ENCODE peak calls at places on chromosomes 1 and 21, in eight cellular contexts. U is IMR-90; Y is CD8-positive, alpha-beta T cell; M is GM23248; A is small intestine; O is sigmoid colon; R is right cardiac atrium; L is CD4-positive, CD25-positive, alpha-beta regulatory T cell. Z is an unnamed sample. For H3K9me3, the result is how much of the 10 kb centered on the place peaks cover.

GRCh38 chr1:111553199-111553598 is 49.8 kb upstream of the ADORA3 start:
- DNase-seq in U (peak), M (peak), A (no peak), O (no peak), L (no peak), Y (no peak), R (no peak), Z (no peak)

GRCh38 chr1:109040627-109041613 is 982 bp downstream of the WDR47 start:
- DNase-seq in U (no peak), A (peak), O (no peak), L (peak), R (peak), Y (peak), M (peak), Z (no peak)

GRCh38 chr1:50271968-50272578 is 151.2 kb downstream of the DMRTA2 start:
- DNase-seq in R (peak), U (no peak), Y (no peak), O (no peak), A (peak), M (peak), L (peak), Z (no peak)

GRCh38 chr1:75632350-75632949 is 21.5 kb upstream of the SLC44A5 start:
- DNase-seq in U (peak), R (no peak), Y (no peak), O (no peak), M (peak), L (peak), A (peak), Z (no peak)

GRCh38 chr1:6348511-6349191 is 44.9 kb downstream of the ACOT7 start:
- DNase-seq in L (peak), O (no peak), U (peak), A (peak), M (no peak), R (no peak), Y (peak), Z (peak)

GRCh38 chr1:205481629-205482071 is 22.8 kb upstream of the CDK18 start:
- DNase-seq in Y (peak), L (no peak), U (no peak), A (no peak), M (peak), O (no peak), R (no peak), Z (no peak)

GRCh38 chr21:28333455-28334108 is 659.1 kb downstream of the LTN1 start:
- DNase-seq in O (no peak), U (peak), R (no peak), M (peak), A (no peak), Y (no peak), L (no peak), Z (no peak)

GRCh38 chr1:172390620-172391491 is 29.6 kb upstream of the C1orf105 start:
- DNase-seq in Y (no peak), M (peak), R (no peak), L (no peak), A (no peak), U (no peak), O (peak), Z (no peak)

GRCh38 chr1:156870734-156871133 is 10.1 kb downstream of the NTRK1 start:
- DNase-seq in M (peak), Y (no peak), O (no peak), U (peak), L (no peak), R (no peak), A (no peak), Z (no peak)

GRCh38 chr1:29447368-29447767 is 211.0 kb downstream of the PTPRU start:
- DNase-seq in O (no peak), M (no peak), A (no peak), U (no peak), Y (no peak), L (no peak), R (no peak), Z (no peak)

GRCh38 chr1:91091812-91092211 is 70.0 kb upstream of the ZNF644 start:
- DNase-seq in A (no peak), L (no peak), R (no peak), M (no peak), Y (no peak), O (no peak), U (no peak), Z (no peak)

GRCh38 chr21:45471229-45472052 is 66.5 kb downstream of the COL18A1 start:
- DNase-seq in O (peak), A (peak), U (peak), R (peak), M (peak), Y (no peak), L (no peak), Z (no peak)

GRCh38 chr1:33237579-33237978 is 18.7 kb upstream of the ZNF362 start:
- DNase-seq in Y (no peak), M (no peak), O (no peak), A (no peak), R (no peak), L (peak), U (no peak), Z (no peak)

GRCh38 chr1:117826551-117827078 is 102.8 kb downstream of the GDAP2 start:
- DNase-seq in R (peak), O (peak), M (peak), U (peak), A (no peak), L (peak), Y (no peak), Z (no peak)

GRCh38 chr1:181660621-181661020 is 177.3 kb downstream of the CACNA1E start:
- DNase-seq in R (no peak), O (no peak), Y (no peak), A (no peak), U (no peak), M (peak), L (no peak), Z (no peak)

GRCh38 chr1:14265515-14265914 is 333.0 kb upstream of the KAZN start:
- DNase-seq in A (no peak), U (no peak), Y (no peak), R (no peak), M (no peak), L (no peak), O (no peak), Z (no peak)

GRCh38 chr1:209168204-209168603 is 415.3 kb upstream of the CAMK1G start:
- DNase-seq in U (no peak), O (no peak), Y (no peak), A (peak), M (peak), R (no peak), L (no peak), Z (no peak)

GRCh38 chr1:117652421-117652820 is 46.6 kb downstream of the TENT5C start:
- DNase-seq in M (no peak), Y (no peak), A (no peak), U (peak), O (no peak), R (no peak), L (no peak), Z (no peak)

GRCh38 chr1:147080013-147080661 is 92.1 kb downstream of the PRKAB2 start:
- DNase-seq in L (no peak), Y (no peak), A (no peak), M (peak), R (no peak), O (no peak), U (no peak), Z (no peak)

GRCh38 chr1:172815740-172816139 is 156.8 kb downstream of the FASLG start:
- DNase-seq in A (no peak), O (no peak), L (no peak), U (peak), M (peak), R (no peak), Y (no peak), Z (no peak)

GRCh38 chr1:191240925-191241324 is 763.3 kb upstream of the BRINP3 start:
- DNase-seq in Y (no peak), M (no peak), O (no peak), A (no peak), L (no peak), R (no peak), U (peak), Z (no peak)

GRCh38 chr1:119323216-119323982 is 45.2 kb upstream of the HAO2 start:
- DNase-seq in R (no peak), A (no peak), Y (no peak), O (no peak), M (no peak), L (peak), U (no peak), Z (no peak)

GRCh38 chr1:4756184-4756504 is 101.7 kb downstream of the AJAP1 start:
- DNase-seq in U (no peak), M (no peak), L (no peak), R (no peak), Y (no peak), A (no peak), O (no peak), Z (no peak)

GRCh38 chr1:4752059-4752458 is 97.7 kb downstream of the AJAP1 start:
- DNase-seq in U (no peak), M (no peak), Y (no peak), A (no peak), R (no peak), L (no peak), O (no peak), Z (no peak)

GRCh38 chr1:4756851-4757580 is 102.6 kb downstream of the AJAP1 start:
- DNase-seq in O (no peak), R (no peak), L (no peak), Y (no peak), U (no peak), A (no peak), M (no peak), Z (no peak)

GRCh38 chr1:4755301-4756183 is 101.1 kb downstream of the AJAP1 start:
- DNase-seq in R (no peak), Y (no peak), A (no peak), M (peak), O (no peak), U (no peak), L (no peak), Z (no peak)

GRCh38 chr1:4754816-4755215 is 100.4 kb downstream of the AJAP1 start:
- DNase-seq in A (no peak), R (no peak), O (no peak), U (no peak), M (no peak), Y (no peak), L (no peak), Z (no peak)
- H3K9me3 ChIP-seq in A (under half), R (under half), O (under half), U (half or more), M (under half), Y (under half), L (under half), Z (under half)

DNA sequence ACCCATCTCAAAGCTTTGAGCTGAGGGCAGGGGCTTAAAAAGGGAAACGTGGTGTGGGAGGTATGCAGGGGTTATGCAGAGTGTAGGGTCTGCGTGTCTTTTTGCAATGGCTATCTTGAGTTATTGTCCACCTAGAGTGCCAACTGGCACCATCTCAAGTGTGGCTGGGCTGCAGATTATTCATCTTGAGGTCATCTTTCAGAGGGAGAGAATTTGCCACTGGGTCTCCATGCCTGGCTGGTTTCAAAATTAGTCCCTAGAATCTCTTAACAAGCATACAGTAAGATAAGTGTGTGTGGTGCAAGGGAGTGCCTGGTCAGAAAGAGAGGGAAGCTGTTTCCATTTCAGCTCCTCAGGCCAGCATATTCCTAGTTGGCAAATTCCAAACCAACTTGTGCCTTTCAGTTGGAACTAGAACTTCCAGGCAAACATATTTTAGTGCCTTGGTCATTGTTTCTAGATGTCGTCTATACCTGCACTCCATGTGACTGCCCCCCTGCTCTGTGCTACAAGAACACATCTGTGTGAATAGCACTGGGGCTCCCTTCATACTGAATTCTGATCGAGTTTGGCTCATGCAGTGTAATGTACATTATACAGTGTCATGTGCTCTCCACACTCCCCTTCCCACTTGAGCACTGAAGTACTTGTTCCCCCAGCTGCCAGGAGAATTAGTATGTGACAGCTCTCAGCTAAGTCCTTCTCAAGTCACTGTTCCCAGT is 5.0 kb upstream of the OR2T8 start:
- DNase-seq in Y (no peak), L (no peak), O (no peak), M (no peak), A (no peak), U (no peak), R (no peak), Z (no peak)
- H3K9me3 ChIP-seq in Y (under half), L (under half), O (under half), M (under half), A (under half), U (under half), R (under half), Z (under half)

GRCh38 chr21:25493722-25494121 is 113.6 kb downstream of the MRPL39 start:
- DNase-seq in O (no peak), M (no peak), A (no peak), U (no peak), L (no peak), Y (no peak), R (no peak), Z (no peak)

GRCh38 chr21:25501448-25501847 is 105.8 kb downstream of the MRPL39 start:
- DNase-seq in U (no peak), R (no peak), L (no peak), Y (no peak), O (no peak), A (no peak), M (no peak), Z (no peak)

GRCh38 chr21:25500598-25500997 is 106.7 kb downstream of the MRPL39 start:
- DNase-seq in Y (no peak), O (no peak), A (no peak), L (no peak), M (no peak), R (no peak), U (no peak), Z (no peak)

GRCh38 chr21:25494804-25495203 is 112.5 kb downstream of the MRPL39 start:
- DNase-seq in O (no peak), R (no peak), L (no peak), U (no peak), Y (no peak), M (no peak), A (no peak), Z (no peak)

DNA sequence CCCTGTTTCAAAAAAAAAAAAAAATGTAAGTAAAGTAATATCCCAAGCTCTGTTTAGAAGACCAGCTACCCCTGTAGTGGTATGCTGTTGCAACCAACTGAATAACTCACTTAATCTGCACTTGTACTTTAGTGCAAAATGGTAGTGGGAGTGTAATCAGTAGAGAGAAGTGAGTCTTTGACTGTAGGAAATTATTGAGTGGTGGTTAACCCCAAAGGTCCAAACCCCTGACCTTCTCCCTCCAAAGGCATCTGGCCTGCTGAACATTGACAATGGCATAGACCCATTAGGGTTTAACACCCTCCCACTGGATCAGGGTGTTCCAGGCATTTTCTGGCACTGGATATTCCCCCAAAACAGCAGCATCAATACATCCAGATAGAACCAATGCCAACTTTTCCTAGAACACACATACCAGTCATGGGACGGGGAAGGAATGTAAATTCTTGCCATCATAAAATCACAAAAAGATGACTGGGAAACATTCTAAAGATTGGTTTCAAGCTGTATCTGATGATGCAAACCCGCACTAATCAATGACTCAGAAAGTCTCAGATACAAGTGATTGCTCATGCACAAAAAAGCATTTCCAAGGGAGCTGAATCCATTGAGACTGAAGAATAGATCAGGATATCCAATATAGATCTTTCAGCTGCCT is 110.3 kb downstream of the MRPL39 start:
- DNase-seq in A (no peak), L (no peak), U (peak), O (no peak), M (peak), Y (no peak), R (no peak), Z (no peak)
- H3K9me3 ChIP-seq in A (under half), L (under half), U (under half), O (under half), M (under half), Y (under half), R (under half), Z (under half)

DNA sequence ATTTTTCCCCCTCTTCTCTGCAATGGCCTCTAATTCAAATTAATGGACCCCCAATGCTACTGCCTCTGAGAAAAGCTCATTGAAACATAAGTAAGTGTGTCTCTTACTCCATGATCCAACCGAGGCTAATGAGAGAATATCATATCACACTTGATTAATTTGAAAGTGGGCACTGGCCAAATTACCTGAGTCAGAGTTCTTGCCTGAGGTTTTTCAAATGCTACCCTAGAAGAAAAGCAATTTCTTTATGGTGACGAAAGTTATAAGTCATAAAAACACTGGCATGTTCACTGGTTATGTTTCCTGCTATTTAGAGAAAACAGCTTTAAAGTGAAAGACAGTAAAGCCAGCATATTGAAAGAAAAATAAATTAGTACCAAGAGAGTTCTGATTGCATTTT is 368.8 kb upstream of the TMPRSS15 start:
- DNase-seq in Y (no peak), O (no peak), R (no peak), U (no peak), A (no peak), M (no peak), L (no peak), Z (no peak)
- H3K9me3 ChIP-seq in Y (under half), O (under half), R (under half), U (under half), A (under half), M (under half), L (under half), Z (under half)

GRCh38 chr1:174315239-174315638 is 132.5 kb upstream of the GPR52 start:
- DNase-seq in A (no peak), Y (no peak), O (no peak), L (no peak), M (no peak), R (no peak), U (no peak), Z (no peak)
- H3K9me3 ChIP-seq in A (under half), Y (under half), O (under half), L (under half), M (under half), R (under half), U (under half), Z (under half)

DNA sequence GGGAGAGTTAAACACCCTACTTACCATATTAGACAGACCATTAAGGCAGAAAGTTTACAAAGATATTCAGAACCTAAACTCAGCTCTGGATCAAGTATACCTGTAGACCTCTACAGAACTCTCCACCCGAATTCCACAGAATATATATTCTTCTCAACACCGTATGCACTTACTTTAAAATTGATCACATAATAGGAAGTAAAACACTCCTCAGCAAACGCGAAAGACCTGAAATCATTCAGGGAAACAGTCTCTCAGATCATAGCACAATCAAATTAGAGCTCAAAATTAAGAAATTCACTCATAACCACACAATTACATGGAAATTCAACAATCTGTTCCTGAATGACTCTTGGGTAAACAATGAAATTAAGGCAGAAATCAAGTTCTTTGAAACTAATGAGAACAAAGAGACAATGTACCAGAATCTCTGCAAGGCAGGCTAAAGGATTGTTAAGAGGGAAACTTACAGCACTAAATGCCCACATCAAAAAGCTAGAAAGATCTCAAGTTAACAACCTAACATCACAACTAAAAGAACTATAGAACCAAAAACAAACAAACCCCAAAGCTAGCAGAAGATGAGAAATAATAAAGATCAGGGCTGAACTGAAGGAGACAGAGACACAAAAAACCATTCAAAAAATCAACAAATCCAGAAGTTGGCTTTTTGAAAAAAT is 19.1 kb downstream of the CD84 start:
- DNase-seq in A (no peak), Y (no peak), M (no peak), O (no peak), U (no peak), R (no peak), L (no peak), Z (no peak)
- H3K9me3 ChIP-seq in A (under half), Y (under half), M (under half), O (under half), U (under half), R (under half), L (under half), Z (under half)

GRCh38 chr1:152683846-152684245 is 2.1 kb upstream of the LCE2B start:
- DNase-seq in M (peak), Y (no peak), L (no peak), U (no peak), A (no peak), O (no peak), R (no peak), Z (no peak)
- H3K9me3 ChIP-seq in M (under half), Y (under half), L (under half), U (under half), A (under half), O (under half), R (under half), Z (under half)

DNA sequence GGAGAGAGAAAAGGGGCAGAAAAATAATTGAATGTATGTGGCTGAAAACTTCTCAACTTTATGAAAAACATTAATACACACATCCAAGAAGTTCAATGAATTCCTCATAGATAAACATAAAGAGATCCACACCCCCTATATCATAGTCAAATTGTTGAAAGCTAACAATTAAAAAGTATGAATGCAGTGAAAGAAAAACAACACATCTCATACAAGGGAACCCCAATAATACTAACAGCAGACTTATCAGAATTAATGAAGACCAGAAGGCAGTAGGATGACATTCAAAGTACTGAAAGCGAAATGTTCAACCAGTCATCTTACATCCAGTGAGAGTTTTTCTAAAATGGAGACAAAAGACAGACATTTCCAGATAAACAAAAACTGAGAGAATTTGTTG is 134.4 kb downstream of the FMN2 start:
- DNase-seq in A (no peak), M (no peak), U (no peak), L (no peak), O (no peak), Y (no peak), R (no peak), Z (no peak)
- H3K9me3 ChIP-seq in A (under half), M (under half), U (under half), L (under half), O (under half), Y (under half), R (under half), Z (under half)

GRCh38 chr1:44885406-44885805 is 42.4 kb upstream of the PTCH2 start:
- DNase-seq in Y (no peak), A (no peak), O (no peak), M (no peak), L (no peak), U (no peak), R (no peak), Z (no peak)
- H3K9me3 ChIP-seq in Y (under half), A (under half), O (under half), M (under half), L (under half), U (under half), R (under half), Z (under half)